ENCODE peak calls at places on chromosomes 12 and 14, in eight cellular contexts. P, H, T, N, W, V, Y and Q are unnamed samples.

GRCh38 chr12:115511971-115512370 is 765.5 kb downstream of the MED13L start:
- DNase-seq in P (no peak), H (no peak), T (no peak), N (no peak), W (no peak), V (no peak), Y (no peak), Q (no peak)

GRCh38 chr14:61063461-61063860 is 82.4 kb downstream of the SLC38A6 start:
- DNase-seq in P (no peak), H (no peak), T (no peak), N (no peak), W (no peak), V (no peak), Y (no peak), Q (no peak)

GRCh38 chr12:122048156-122048555 is 26.5 kb downstream of the BCL7A start:
- DNase-seq in P (no peak), H (no peak), T (no peak), N (no peak), W (no peak), V (no peak), Y (no peak), Q (no peak)

GRCh38 chr12:114403044-114403689 is 2.8 kb downstream of the TBX5 start:
- DNase-seq in P (no peak), H (no peak), T (no peak), N (no peak), W (no peak), V (no peak), Y (no peak), Q (no peak)

GRCh38 chr14:33493329-33493728 is 457.5 kb downstream of the EGLN3 start:
- DNase-seq in P (no peak), H (no peak), T (no peak), N (no peak), W (no peak), V (no peak), Y (no peak), Q (no peak)

GRCh38 chr12:19411234-19412221 is 27.8 kb upstream of the AEBP2 start:
- DNase-seq in P (no peak), H (no peak), T (no peak), N (no peak), W (no peak), V (peak), Y (no peak), Q (no peak)

GRCh38 chr12:113630625-113631024 is 159.0 kb upstream of the LHX5 start:
- DNase-seq in P (no peak), H (no peak), T (no peak), N (no peak), W (no peak), V (no peak), Y (no peak), Q (no peak)

GRCh38 chr12:105369014-105369413 is 38.5 kb downstream of the C12orf75 start:
- DNase-seq in P (no peak), H (peak), T (no peak), N (no peak), W (no peak), V (no peak), Y (no peak), Q (no peak)

GRCh38 chr14:44165286-44165685 is 341.8 kb downstream of the FSCB start:
- DNase-seq in P (no peak), H (no peak), T (no peak), N (no peak), W (no peak), V (no peak), Y (no peak), Q (no peak)

GRCh38 chr14:21729703-21730212 is 56.1 kb upstream of the OR4E1 start:
- DNase-seq in P (no peak), H (no peak), T (no peak), N (no peak), W (no peak), V (no peak), Y (no peak), Q (no peak)

GRCh38 chr12:45259732-45260480 is 44.0 kb downstream of the ANO6 start:
- DNase-seq in P (peak), H (no peak), T (no peak), N (no peak), W (no peak), V (no peak), Y (peak), Q (no peak)

GRCh38 chr12:63935361-63935760 is 90.9 kb downstream of the SRGAP1 start:
- DNase-seq in P (no peak), H (no peak), T (no peak), N (no peak), W (no peak), V (no peak), Y (no peak), Q (no peak)

GRCh38 chr12:128852026-128852725 is 1.1 kb upstream of the GLT1D1 start:
- DNase-seq in P (no peak), H (no peak), T (no peak), N (no peak), W (no peak), V (peak), Y (no peak), Q (no peak)

GRCh38 chr14:41167040-41167439 is 439.6 kb upstream of the LRFN5 start:
- DNase-seq in P (no peak), H (no peak), T (no peak), N (no peak), W (no peak), V (no peak), Y (no peak), Q (no peak)

GRCh38 chr14:88868558-88869159 is 44.2 kb downstream of the TTC8 start:
- DNase-seq in P (peak), H (no peak), T (no peak), N (peak), W (no peak), V (no peak), Y (no peak), Q (peak)
- TF ChIP-seq CTCF in P (peak), H (peak), T (no peak), N (peak), W (no peak), V (peak), Y (no peak), Q (peak)

DNA sequence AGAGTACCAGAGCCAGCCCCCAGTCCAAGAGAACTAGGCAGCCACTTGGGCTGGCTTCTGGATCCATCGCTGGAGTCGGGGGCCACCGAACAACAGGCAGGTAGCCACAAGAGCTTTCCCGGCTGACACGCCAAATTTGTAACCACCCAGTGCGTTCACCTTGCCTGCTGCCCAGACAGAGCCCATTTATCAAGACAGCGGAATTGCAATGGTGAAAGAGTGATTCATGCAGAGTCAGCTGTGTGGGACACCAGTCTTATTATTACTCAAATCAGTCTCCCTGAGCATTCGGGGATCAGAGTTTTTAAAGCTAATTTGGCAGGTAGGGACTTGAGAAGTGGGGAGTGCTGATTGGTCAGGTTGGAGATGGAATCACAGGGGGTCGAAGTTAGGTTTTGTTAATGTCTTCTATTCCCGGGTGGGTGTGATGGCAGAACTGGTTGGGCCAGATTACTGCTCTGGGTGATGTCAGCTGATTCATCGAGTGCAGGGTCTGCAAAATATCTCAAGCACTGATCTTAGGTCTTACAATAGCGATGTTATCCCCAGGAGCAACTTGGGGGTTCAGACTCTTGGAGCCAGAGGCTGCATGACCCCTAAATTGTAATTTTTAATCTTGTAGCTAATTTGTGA is 64.4 kb downstream of the PDE6H start:
- DNase-seq in P (no peak), H (no peak), T (no peak), N (no peak), W (no peak), V (no peak), Y (no peak), Q (no peak)
- TF ChIP-seq CTCF in P (no peak), H (no peak), T (no peak), N (no peak), W (no peak), V (no peak), Y (no peak), Q (no peak)

DNA sequence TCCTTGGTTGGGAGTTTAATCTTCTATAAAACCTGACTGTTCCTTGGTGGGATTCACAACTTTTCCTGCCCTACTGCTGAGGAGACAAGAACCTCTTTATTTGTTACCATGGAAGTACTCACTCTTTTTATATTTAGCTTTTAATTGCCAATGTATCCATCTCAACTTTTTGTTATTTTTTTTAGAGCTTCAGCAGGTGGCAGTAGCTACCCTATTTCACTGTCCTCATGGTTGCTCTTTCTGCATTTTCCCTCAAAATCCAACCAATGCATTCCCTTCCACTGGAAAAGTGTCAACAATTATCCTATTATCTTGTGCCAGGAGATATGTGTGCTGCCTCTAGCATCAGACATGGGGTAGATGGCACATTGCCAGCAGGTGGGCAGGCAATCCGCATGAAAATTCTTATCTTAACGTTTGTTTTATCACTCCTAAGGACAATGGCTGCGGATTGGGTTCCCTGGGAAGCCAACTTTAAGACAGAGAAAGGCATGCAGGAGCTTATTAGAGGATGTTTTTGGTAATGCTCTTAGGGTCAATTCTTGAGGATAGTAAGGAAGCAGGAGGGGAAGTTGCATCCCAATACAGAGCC is 406.4 kb downstream of the SNAPC1 start:
- DNase-seq in P (no peak), H (no peak), T (no peak), N (no peak), W (no peak), V (no peak), Y (no peak), Q (no peak)
- TF ChIP-seq CTCF in P (peak), H (peak), T (no peak), N (no peak), W (no peak), V (no peak), Y (no peak), Q (no peak)

DNA sequence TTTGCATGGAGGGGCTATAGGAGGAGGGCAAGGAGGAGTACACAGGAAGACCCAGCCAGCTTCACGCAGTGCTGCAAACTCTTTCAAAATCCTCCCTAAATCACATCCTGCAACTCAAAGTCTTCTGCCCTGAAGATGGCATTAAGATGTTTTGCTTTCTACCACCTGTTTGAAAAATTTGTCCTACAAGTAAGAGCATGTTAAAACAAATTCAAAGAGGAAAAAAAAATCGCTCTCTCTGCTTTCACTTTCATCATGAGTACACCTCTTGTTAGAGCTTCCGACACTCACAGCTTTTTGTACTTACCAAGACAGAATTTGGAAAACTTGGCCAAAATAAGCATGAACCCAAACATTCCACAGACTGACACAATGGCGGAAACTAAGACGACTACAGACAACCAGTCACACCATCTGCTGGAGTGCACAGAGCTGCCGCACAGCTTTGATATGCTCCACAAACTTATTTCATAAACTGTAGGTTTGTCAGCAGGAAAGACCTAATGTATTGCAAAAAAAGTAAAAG is 21.3 kb downstream of the GCH1 start:
- DNase-seq in P (no peak), H (no peak), T (peak), N (peak), W (peak), V (no peak), Y (peak), Q (no peak)
- TF ChIP-seq CTCF in P (no peak), H (no peak), T (no peak), N (no peak), W (no peak), V (no peak), Y (no peak), Q (no peak)

GRCh38 chr12:120775862-120776552 is 50.4 kb downstream of the ACADS start:
- DNase-seq in P (no peak), H (no peak), T (no peak), N (no peak), W (no peak), V (no peak), Y (no peak), Q (no peak)
- TF ChIP-seq CTCF in P (no peak), H (peak), T (no peak), N (no peak), W (peak), V (peak), Y (no peak), Q (no peak)

GRCh38 chr12:70948976-70949336 is 28.4 kb upstream of the PTPRR start:
- DNase-seq in P (no peak), H (no peak), T (no peak), N (no peak), W (peak), V (no peak), Y (no peak), Q (no peak)
- TF ChIP-seq CTCF in P (no peak), H (no peak), T (no peak), N (no peak), W (no peak), V (no peak), Y (no peak), Q (no peak)

GRCh38 chr12:69639400-69640016 is 28.8 kb upstream of the LRRC10 start:
- DNase-seq in P (peak), H (no peak), T (peak), N (peak), W (peak), V (no peak), Y (peak), Q (peak)
- TF ChIP-seq CTCF in P (peak), H (peak), T (peak), N (peak), W (peak), V (peak), Y (peak), Q (peak)

GRCh38 chr12:2051700-2052625 is 824 bp upstream of the CACNA1C start:
- DNase-seq in P (no peak), H (no peak), T (no peak), N (no peak), W (no peak), V (no peak), Y (no peak), Q (no peak)
- TF ChIP-seq CTCF in P (peak), H (no peak), T (no peak), N (no peak), W (no peak), V (no peak), Y (no peak), Q (no peak)

DNA sequence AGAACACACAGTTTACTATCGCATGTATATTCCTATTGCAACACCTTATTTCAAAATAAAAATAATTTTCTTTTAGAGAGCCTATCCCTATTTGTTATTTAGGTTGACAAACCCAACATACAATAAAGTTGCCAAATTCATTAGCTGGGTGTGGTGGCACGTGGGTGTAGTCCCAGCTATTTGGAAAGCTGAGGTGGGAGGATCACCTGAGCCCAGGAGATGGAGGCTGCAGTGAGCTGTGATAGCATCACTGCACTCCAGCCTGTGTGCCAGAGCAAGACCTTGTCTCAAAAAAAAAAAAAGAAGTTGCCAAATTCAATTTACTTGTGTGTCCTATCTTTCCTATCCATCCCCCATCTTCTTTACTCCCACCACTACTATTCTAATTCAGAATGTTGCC is 23.9 kb downstream of the DENND5B start:
- DNase-seq in P (no peak), H (no peak), T (no peak), N (no peak), W (no peak), V (no peak), Y (no peak), Q (no peak)
- TF ChIP-seq CTCF in P (no peak), H (no peak), T (no peak), N (no peak), W (no peak), V (no peak), Y (no peak), Q (no peak)

GRCh38 chr14:50615566-50615965 is 52.5 kb downstream of the SAV1 start:
- DNase-seq in P (no peak), H (no peak), T (no peak), N (no peak), W (no peak), V (no peak), Y (no peak), Q (no peak)

GRCh38 chr14:50620341-50620740 is 47.8 kb downstream of the SAV1 start:
- DNase-seq in P (no peak), H (no peak), T (no peak), N (peak), W (no peak), V (no peak), Y (no peak), Q (no peak)

GRCh38 chr14:50616275-50616674 is 51.8 kb downstream of the SAV1 start:
- DNase-seq in P (no peak), H (no peak), T (no peak), N (no peak), W (no peak), V (no peak), Y (no peak), Q (no peak)

GRCh38 chr14:50622978-50623377 is 45.1 kb downstream of the SAV1 start:
- DNase-seq in P (no peak), H (no peak), T (no peak), N (no peak), W (no peak), V (no peak), Y (no peak), Q (no peak)

DNA sequence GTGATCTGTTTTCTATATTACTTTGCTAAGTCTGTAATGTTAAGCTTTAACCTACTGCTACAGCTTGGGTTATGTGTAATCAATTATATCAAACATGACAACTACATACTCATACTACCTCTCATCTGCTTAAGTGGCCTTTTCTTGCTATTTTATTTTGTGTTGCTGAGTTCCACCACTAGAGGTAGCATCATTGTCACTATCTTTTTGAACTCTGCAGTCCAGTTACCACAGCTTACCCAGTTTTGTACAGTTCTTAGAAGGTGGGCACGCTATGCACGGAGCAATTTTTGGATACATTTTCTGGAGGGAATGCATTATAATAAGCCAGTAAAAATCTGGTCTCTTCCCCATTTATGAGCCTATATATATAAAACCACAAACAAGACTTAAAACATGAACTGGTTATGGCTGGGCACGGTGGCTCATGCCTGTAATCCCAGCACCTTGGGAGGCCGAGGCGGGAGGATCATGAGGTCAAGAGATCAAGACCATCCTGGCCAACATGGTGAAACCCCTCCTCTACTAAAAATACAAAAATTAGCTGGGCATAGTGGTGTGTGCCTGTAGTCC is 48.5 kb downstream of the SAV1 start:
- DNase-seq in P (peak), H (peak), T (no peak), N (peak), W (no peak), V (no peak), Y (no peak), Q (peak)
- TF ChIP-seq CTCF in P (peak), H (peak), T (peak), N (peak), W (peak), V (peak), Y (peak), Q (peak)